ENCODE peak calls at places on chromosomes 12 and 14, in seven cellular contexts. M is EH; N is A172; I is PC-9; D is astrocyte of the spinal cord; X is CD4-positive, alpha-beta memory T cell; O is dorsolateral prefrontal cortex. E is an unnamed sample.

GRCh38 chr14:29529418-29529817 is 398.2 kb downstream of the PRKD1 start:
- DNase-seq in X (no peak), D (peak), I (no peak), O (no peak), N (no peak), M (peak), E (no peak)

GRCh38 chr14:38257500-38257899 is 1.6 kb upstream of the CLEC14A start:
- DNase-seq in X (no peak), I (peak), O (no peak), D (no peak), M (peak), N (no peak), E (no peak)

GRCh38 chr12:80187660-80188090 is 88.3 kb downstream of the OTOGL start:
- DNase-seq in N (peak), O (no peak), I (no peak), D (peak), M (peak), X (no peak), E (no peak)

GRCh38 chr14:37091651-37092050 is 80.8 kb downstream of the SLC25A21 start:
- DNase-seq in O (no peak), N (peak), D (no peak), X (no peak), I (no peak), M (no peak), E (no peak)

GRCh38 chr14:45227566-45227965 is 25.4 kb downstream of the MIS18BP1 start:
- DNase-seq in O (no peak), N (no peak), X (no peak), M (no peak), D (no peak), I (no peak), E (no peak)

GRCh38 chr12:1592444-1593231 is 1.7 kb downstream of the FBXL14 start:
- DNase-seq in X (peak), I (no peak), M (peak), D (peak), N (no peak), O (no peak), E (no peak)

GRCh38 chr12:79737875-79738718 is 47.3 kb upstream of the PAWR start:
- DNase-seq in D (peak), M (peak), O (no peak), I (peak), X (peak), N (peak), E (peak)

GRCh38 chr12:64525461-64526160 is 73.7 kb downstream of the TBK1 start:
- DNase-seq in D (no peak), N (no peak), M (no peak), X (no peak), I (no peak), O (no peak), E (no peak)

GRCh38 chr12:105798249-105798835 is 340.4 kb downstream of the NUAK1 start:
- DNase-seq in D (no peak), M (peak), O (no peak), I (no peak), N (no peak), X (no peak), E (no peak)

GRCh38 chr14:76355771-76356170 is 20.2 kb upstream of the ESRRB start:
- DNase-seq in I (no peak), O (no peak), M (no peak), N (no peak), X (no peak), D (no peak), E (no peak)

GRCh38 chr12:122513660-122514059 is 12.9 kb upstream of the ZCCHC8 start:
- DNase-seq in O (no peak), D (no peak), X (no peak), N (no peak), M (no peak), I (no peak), E (no peak)

GRCh38 chr12:113929312-113929989 is 36.7 kb downstream of the RBM19 start:
- DNase-seq in D (no peak), N (no peak), O (no peak), M (no peak), X (no peak), I (no peak), E (no peak)

GRCh38 chr14:92586001-92586947 is 72.7 kb downstream of the RIN3 start:
- DNase-seq in M (peak), X (peak), N (peak), O (no peak), I (peak), D (peak), E (peak)

GRCh38 chr12:94856324-94856723 is 147.2 kb downstream of the NDUFA12 start:
- DNase-seq in X (no peak), I (no peak), N (no peak), M (no peak), D (no peak), O (no peak), E (no peak)

GRCh38 chr14:21558703-21559063 is 21.2 kb downstream of the OR10G3 start:
- DNase-seq in O (no peak), X (no peak), N (no peak), M (no peak), D (no peak), I (no peak), E (no peak)

GRCh38 chr12:53235164-53235563 is 3.2 kb upstream of the RARG start:
- DNase-seq in D (no peak), X (no peak), I (no peak), N (no peak), O (no peak), M (no peak), E (no peak)

GRCh38 chr14:34465069-34465859 is 3.2 kb upstream of the SPTSSA start:
- DNase-seq in O (no peak), N (peak), X (no peak), D (peak), M (peak), I (no peak), E (no peak)

GRCh38 chr12:53196486-53196885 is 10.6 kb downstream of the ITGB7 start:
- DNase-seq in M (no peak), X (no peak), D (no peak), I (no peak), N (no peak), O (no peak), E (no peak)

GRCh38 chr14:62189698-62190097 is 427.5 kb downstream of the SNAPC1 start:
- DNase-seq in X (no peak), I (no peak), M (peak), O (no peak), D (peak), N (peak), E (no peak)

GRCh38 chr12:81043979-81044740 is 33.7 kb upstream of the ACSS3 start:
- DNase-seq in X (no peak), D (no peak), M (no peak), O (no peak), I (no peak), N (no peak), E (no peak)

GRCh38 chr12:27463826-27464554 is 17.5 kb downstream of the SMCO2 start:
- DNase-seq in D (no peak), N (peak), O (no peak), M (peak), I (no peak), X (no peak), E (no peak)

GRCh38 chr14:73738518-73739173 is 24.5 kb upstream of the PNMA1 start:
- DNase-seq in X (no peak), D (no peak), I (peak), M (no peak), N (no peak), O (no peak), E (no peak)

GRCh38 chr14:101184104-101184455 is 280.6 kb upstream of the RTL1 start:
- DNase-seq in X (no peak), M (no peak), N (no peak), I (no peak), O (no peak), D (no peak), E (no peak)

GRCh38 chr14:67517083-67517482 is 16.0 kb upstream of the PLEKHH1 start:
- DNase-seq in X (no peak), O (peak), D (peak), I (no peak), N (no peak), M (no peak), E (peak)

GRCh38 chr14:96362071-96362964 is 823 bp downstream of the ATG2B start:
- DNase-seq in I (peak), X (peak), D (peak), M (peak), O (no peak), N (peak), E (peak)

GRCh38 chr14:90242444-90242843 is 13.9 kb upstream of the PSMC1 start:
- DNase-seq in N (no peak), X (no peak), I (no peak), D (no peak), O (no peak), M (no peak), E (no peak)

E was measured in prostate gland.